ENCODE peak calls at places on chromosomes 13 and 19, in nine cellular contexts. One of them, this sample, is unnamed.

GRCh38 chr19:36215276-36216171 is 618 bp downstream of the ZNF146 start:
- DNase-seq in caudate nucleus: no peak
- DNase-seq in Peyer's patch: peak; percentile 24
- DNase-seq in AG04450: no peak
- DNase-seq in dorsolateral prefrontal cortex: no peak
- DNase-seq in lower lobe of right lung: no peak
- DNase-seq in fibroblast of lung: peak; percentile 57
- DNase-seq in colonic mucosa: no peak
- DNase-seq in heart right ventricle: no peak
- DNase-seq in this sample: no peak

GRCh38 chr19:1538978-1539377 is 15.1 kb downstream of the PLK5 start:
- DNase-seq in caudate nucleus: no peak
- DNase-seq in Peyer's patch: no peak
- DNase-seq in AG04450: no peak
- DNase-seq in dorsolateral prefrontal cortex: no peak
- DNase-seq in lower lobe of right lung: no peak
- DNase-seq in fibroblast of lung: no peak
- DNase-seq in colonic mucosa: no peak
- DNase-seq in heart right ventricle: no peak
- DNase-seq in this sample: no peak

GRCh38 chr19:57435062-57435978 is at the start of gene ZNF749:
- DNase-seq in caudate nucleus: peak; percentile 94
- DNase-seq in Peyer's patch: peak; percentile 99
- DNase-seq in AG04450: peak; percentile 90
- DNase-seq in dorsolateral prefrontal cortex: peak; percentile 98
- DNase-seq in lower lobe of right lung: peak; percentile 98
- DNase-seq in fibroblast of lung: peak; percentile 96
- DNase-seq in colonic mucosa: peak; percentile 99
- DNase-seq in heart right ventricle: peak; percentile 95
- DNase-seq in this sample: peak; percentile 99

GRCh38 chr13:74166286-74166685 is 32.1 kb upstream of the KLF12 start:
- DNase-seq in caudate nucleus: no peak
- DNase-seq in Peyer's patch: no peak
- DNase-seq in AG04450: no peak
- DNase-seq in dorsolateral prefrontal cortex: no peak
- DNase-seq in lower lobe of right lung: no peak
- DNase-seq in fibroblast of lung: peak; percentile 39
- DNase-seq in colonic mucosa: no peak
- DNase-seq in heart right ventricle: no peak
- DNase-seq in this sample: no peak

GRCh38 chr13:25847635-25848616 is 203.9 kb downstream of the SHISA2 start:
- DNase-seq in caudate nucleus: no peak
- DNase-seq in Peyer's patch: peak; percentile 43
- DNase-seq in AG04450: no peak
- DNase-seq in dorsolateral prefrontal cortex: no peak
- DNase-seq in lower lobe of right lung: peak; percentile 57
- DNase-seq in fibroblast of lung: peak; percentile 1
- DNase-seq in colonic mucosa: no peak
- DNase-seq in heart right ventricle: no peak
- DNase-seq in this sample: no peak

GRCh38 chr13:41563501-41564001 is 106.2 kb downstream of the RGCC start:
- DNase-seq in caudate nucleus: peak; percentile 40
- DNase-seq in Peyer's patch: no peak
- DNase-seq in AG04450: no peak
- DNase-seq in dorsolateral prefrontal cortex: no peak
- DNase-seq in lower lobe of right lung: no peak
- DNase-seq in fibroblast of lung: peak; percentile 91
- DNase-seq in colonic mucosa: no peak
- DNase-seq in heart right ventricle: no peak
- DNase-seq in this sample: peak; percentile 13

GRCh38 chr19:862529-863304 is 3.3 kb downstream of the CFD start:
- DNase-seq in caudate nucleus: no peak
- DNase-seq in Peyer's patch: peak; percentile 71
- DNase-seq in AG04450: no peak
- DNase-seq in dorsolateral prefrontal cortex: no peak
- DNase-seq in lower lobe of right lung: peak; percentile 86
- DNase-seq in fibroblast of lung: peak; percentile 37
- DNase-seq in colonic mucosa: peak; percentile 74
- DNase-seq in heart right ventricle: peak; percentile 70
- DNase-seq in this sample: peak; percentile 60

GRCh38 chr13:40170982-40171381 is 495.5 kb downstream of the FOXO1 start:
- DNase-seq in caudate nucleus: no peak
- DNase-seq in Peyer's patch: no peak
- DNase-seq in AG04450: no peak
- DNase-seq in dorsolateral prefrontal cortex: no peak
- DNase-seq in lower lobe of right lung: no peak
- DNase-seq in fibroblast of lung: no peak
- DNase-seq in colonic mucosa: no peak
- DNase-seq in heart right ventricle: no peak
- DNase-seq in this sample: no peak

GRCh38 chr13:103568314-103568713 is 502.1 kb upstream of the SLC10A2 start:
- DNase-seq in caudate nucleus: no peak
- DNase-seq in Peyer's patch: no peak
- DNase-seq in AG04450: no peak
- DNase-seq in dorsolateral prefrontal cortex: no peak
- DNase-seq in lower lobe of right lung: no peak
- DNase-seq in fibroblast of lung: no peak
- DNase-seq in colonic mucosa: no peak
- DNase-seq in heart right ventricle: no peak
- DNase-seq in this sample: no peak

DNA sequence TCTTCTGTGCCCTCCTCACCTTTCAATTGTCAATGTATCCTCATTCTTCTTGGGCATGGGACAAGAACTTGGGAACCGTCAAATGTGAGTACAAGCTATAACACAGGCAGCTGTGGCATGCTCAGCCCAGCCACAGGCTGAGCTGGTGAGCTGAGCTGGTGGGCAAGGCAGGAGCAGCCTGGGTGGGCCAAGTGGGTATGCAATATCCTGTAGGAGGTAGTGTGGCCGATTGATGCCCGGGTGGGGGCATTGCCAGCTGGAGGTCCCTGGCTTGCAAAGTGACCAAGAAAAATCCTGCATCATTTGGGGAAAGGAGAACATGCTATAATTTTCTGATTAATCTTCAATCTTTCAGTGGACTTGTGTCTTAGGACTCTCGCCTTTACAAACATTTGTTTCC is 507.2 kb upstream of the SLC10A2 start:
- DNase-seq in caudate nucleus: no peak
- DNase-seq in Peyer's patch: no peak
- DNase-seq in AG04450: no peak
- DNase-seq in dorsolateral prefrontal cortex: no peak
- DNase-seq in lower lobe of right lung: no peak
- DNase-seq in fibroblast of lung: no peak
- DNase-seq in colonic mucosa: no peak
- DNase-seq in heart right ventricle: no peak
- DNase-seq in this sample: no peak
- H3K27ac ChIP-seq in caudate nucleus: no peak overlapping the region
- H3K27ac ChIP-seq in Peyer's patch: no peak overlapping the region
- H3K27ac ChIP-seq in AG04450: no peak overlapping the region
- H3K27ac ChIP-seq in dorsolateral prefrontal cortex: no peak overlapping the region
- H3K27ac ChIP-seq in lower lobe of right lung: no peak overlapping the region
- H3K27ac ChIP-seq in fibroblast of lung: no peak overlapping the region
- H3K27ac ChIP-seq in colonic mucosa: no peak overlapping the region
- H3K27ac ChIP-seq in heart right ventricle: no peak overlapping the region
- H3K27ac ChIP-seq in this sample: no peak overlapping the region

DNA sequence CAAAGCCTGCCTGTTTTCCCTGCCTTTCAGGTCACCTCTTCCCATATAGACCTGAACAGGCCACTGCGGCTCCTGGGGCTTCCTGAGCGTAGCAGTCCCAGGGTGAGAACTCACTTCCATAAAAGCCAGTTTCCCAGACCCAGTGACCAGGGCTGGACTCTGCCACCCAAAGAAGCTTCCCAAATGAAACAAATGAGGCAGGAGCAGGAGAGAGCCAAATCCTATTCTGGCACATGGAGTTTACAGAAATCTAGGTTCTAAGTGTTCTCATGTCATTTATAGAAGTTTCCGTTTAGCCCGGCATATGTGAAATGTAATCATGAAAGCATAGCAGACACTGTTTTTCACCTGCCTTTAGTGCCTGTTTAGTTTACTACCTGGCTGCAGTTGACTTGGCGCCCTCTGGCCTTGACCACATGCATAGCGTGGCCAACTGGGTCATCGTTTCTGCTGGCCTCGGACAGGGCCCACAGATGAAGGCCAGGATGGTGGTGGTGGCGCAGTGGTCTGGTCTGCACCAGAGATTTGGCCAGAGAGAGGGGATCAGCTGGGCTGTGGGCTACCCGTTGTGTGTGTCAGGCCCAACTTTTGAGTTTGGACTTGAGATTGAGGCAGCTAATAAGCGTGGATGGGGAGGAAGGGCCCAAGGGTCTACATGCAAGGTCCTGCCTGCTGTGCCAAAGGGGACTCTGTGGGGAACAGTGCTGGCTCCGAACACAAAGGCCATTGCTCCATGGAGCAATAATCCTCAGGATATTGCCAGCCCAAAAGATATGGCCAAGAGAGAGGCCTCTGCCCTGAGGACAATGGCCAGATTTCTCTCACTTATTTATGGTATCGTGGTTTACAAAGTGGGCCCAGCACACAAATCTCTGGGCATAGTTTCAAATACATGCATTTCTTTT is 43.3 kb downstream of the NFIX start:
- DNase-seq in caudate nucleus: no peak
- DNase-seq in Peyer's patch: no peak
- DNase-seq in AG04450: no peak
- DNase-seq in dorsolateral prefrontal cortex: no peak
- DNase-seq in lower lobe of right lung: no peak
- DNase-seq in fibroblast of lung: no peak
- DNase-seq in colonic mucosa: no peak
- DNase-seq in heart right ventricle: no peak
- DNase-seq in this sample: no peak
- H3K27ac ChIP-seq in caudate nucleus: peak overlapping the region; percentile 78
- H3K27ac ChIP-seq in Peyer's patch: no peak overlapping the region
- H3K27ac ChIP-seq in AG04450: no peak overlapping the region
- H3K27ac ChIP-seq in dorsolateral prefrontal cortex: peak overlapping the region; percentile 99
- H3K27ac ChIP-seq in lower lobe of right lung: peak overlapping the region; percentile 78
- H3K27ac ChIP-seq in fibroblast of lung: peak overlapping the region; percentile 91
- H3K27ac ChIP-seq in colonic mucosa: no peak overlapping the region
- H3K27ac ChIP-seq in heart right ventricle: peak overlapping the region; percentile 46
- H3K27ac ChIP-seq in this sample: no peak overlapping the region

DNA sequence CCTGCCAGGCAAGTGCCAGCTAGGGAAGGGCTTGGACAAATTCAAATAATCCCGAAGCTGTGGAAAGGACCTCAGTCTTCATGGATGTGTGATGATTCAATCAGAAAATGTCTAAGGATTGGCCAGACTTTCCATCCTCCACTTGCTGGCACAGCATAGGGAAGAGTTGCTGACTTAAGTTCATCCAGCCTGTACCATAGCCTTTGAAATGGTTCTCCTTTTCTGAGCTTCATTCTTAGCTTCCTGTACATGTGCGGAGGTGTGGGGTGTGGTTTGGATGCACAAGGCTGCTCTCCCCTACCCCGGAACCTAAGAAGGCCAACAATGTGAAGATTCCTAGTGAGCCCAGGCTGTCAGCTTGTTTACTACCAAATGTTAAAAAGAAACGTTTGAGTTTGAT is 959 bp upstream of the IGFL3 start:
- DNase-seq in caudate nucleus: no peak
- DNase-seq in Peyer's patch: no peak
- DNase-seq in AG04450: no peak
- DNase-seq in dorsolateral prefrontal cortex: no peak
- DNase-seq in lower lobe of right lung: no peak
- DNase-seq in fibroblast of lung: no peak
- DNase-seq in colonic mucosa: no peak
- DNase-seq in heart right ventricle: no peak
- DNase-seq in this sample: no peak
- H3K27ac ChIP-seq in caudate nucleus: no peak overlapping the region
- H3K27ac ChIP-seq in Peyer's patch: no peak overlapping the region
- H3K27ac ChIP-seq in AG04450: no peak overlapping the region
- H3K27ac ChIP-seq in dorsolateral prefrontal cortex: no peak overlapping the region
- H3K27ac ChIP-seq in lower lobe of right lung: no peak overlapping the region
- H3K27ac ChIP-seq in fibroblast of lung: no peak overlapping the region
- H3K27ac ChIP-seq in colonic mucosa: no peak overlapping the region
- H3K27ac ChIP-seq in heart right ventricle: no peak overlapping the region
- H3K27ac ChIP-seq in this sample: no peak overlapping the region

GRCh38 chr13:48570225-48570828 is 37.4 kb upstream of the RCBTB2 start:
- DNase-seq in caudate nucleus: no peak
- DNase-seq in Peyer's patch: no peak
- DNase-seq in AG04450: no peak
- DNase-seq in dorsolateral prefrontal cortex: no peak
- DNase-seq in lower lobe of right lung: peak; percentile 62
- DNase-seq in fibroblast of lung: no peak
- DNase-seq in colonic mucosa: no peak
- DNase-seq in heart right ventricle: no peak
- DNase-seq in this sample: no peak

GRCh38 chr13:48574036-48574796 is 41.3 kb upstream of the RCBTB2 start:
- DNase-seq in caudate nucleus: no peak
- DNase-seq in Peyer's patch: no peak
- DNase-seq in AG04450: no peak
- DNase-seq in dorsolateral prefrontal cortex: no peak
- DNase-seq in lower lobe of right lung: no peak
- DNase-seq in fibroblast of lung: no peak
- DNase-seq in colonic mucosa: no peak
- DNase-seq in heart right ventricle: no peak
- DNase-seq in this sample: no peak

GRCh38 chr13:48573213-48573612 is 40.3 kb upstream of the RCBTB2 start:
- DNase-seq in caudate nucleus: no peak
- DNase-seq in Peyer's patch: no peak
- DNase-seq in AG04450: no peak
- DNase-seq in dorsolateral prefrontal cortex: no peak
- DNase-seq in lower lobe of right lung: no peak
- DNase-seq in fibroblast of lung: no peak
- DNase-seq in colonic mucosa: no peak
- DNase-seq in heart right ventricle: no peak
- DNase-seq in this sample: no peak

GRCh38 chr13:48567521-48568331 is 34.8 kb upstream of the RCBTB2 start:
- DNase-seq in caudate nucleus: no peak
- DNase-seq in Peyer's patch: no peak
- DNase-seq in AG04450: no peak
- DNase-seq in dorsolateral prefrontal cortex: no peak
- DNase-seq in lower lobe of right lung: no peak
- DNase-seq in fibroblast of lung: no peak
- DNase-seq in colonic mucosa: no peak
- DNase-seq in heart right ventricle: no peak
- DNase-seq in this sample: no peak

DNA sequence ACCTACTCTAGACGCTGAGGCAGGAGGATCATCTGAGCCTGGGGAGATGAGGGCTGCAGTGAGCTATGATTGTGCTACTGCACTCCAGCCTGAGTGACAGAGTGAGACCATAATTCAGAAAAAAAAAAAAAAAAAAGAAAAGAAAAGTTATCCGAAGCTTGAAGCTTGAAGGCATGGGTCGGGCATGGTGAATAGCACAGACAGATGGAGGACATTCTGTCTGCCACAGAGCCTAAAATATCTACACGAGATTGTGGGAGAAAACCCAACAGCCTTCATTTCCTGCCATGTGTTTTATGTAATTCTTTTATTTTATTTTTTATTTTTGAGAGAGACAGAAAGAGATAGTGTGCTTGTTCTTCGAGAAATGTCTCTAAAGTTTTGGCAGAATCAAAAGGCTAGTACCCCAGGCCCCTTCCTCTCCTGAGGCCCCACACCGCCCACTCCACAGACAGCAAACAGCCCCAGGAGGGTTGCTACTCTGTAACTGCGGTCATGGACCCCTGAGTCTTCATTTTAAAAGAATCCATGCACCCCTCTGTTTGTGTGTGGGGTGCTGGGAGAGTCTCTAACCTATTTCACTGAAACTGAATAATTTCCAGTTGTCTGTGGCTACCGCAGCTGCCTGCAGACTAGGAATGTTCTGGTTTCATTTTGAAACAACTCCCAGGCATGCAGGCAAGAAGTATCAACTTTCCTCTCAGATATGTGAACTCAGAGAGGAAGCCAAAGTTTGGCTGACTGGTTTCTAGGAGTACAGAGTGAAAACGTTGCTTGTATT is 38.4 kb upstream of the RCBTB2 start:
- DNase-seq in caudate nucleus: no peak
- DNase-seq in Peyer's patch: no peak
- DNase-seq in AG04450: peak; percentile 56
- DNase-seq in dorsolateral prefrontal cortex: no peak
- DNase-seq in lower lobe of right lung: no peak
- DNase-seq in fibroblast of lung: peak; percentile 82
- DNase-seq in colonic mucosa: no peak
- DNase-seq in heart right ventricle: no peak
- DNase-seq in this sample: no peak
- H3K27ac ChIP-seq in caudate nucleus: peak overlapping the region; percentile 68
- H3K27ac ChIP-seq in Peyer's patch: peak overlapping the region; percentile 42
- H3K27ac ChIP-seq in AG04450: peak overlapping the region; percentile 69
- H3K27ac ChIP-seq in dorsolateral prefrontal cortex: peak overlapping the region; percentile 69
- H3K27ac ChIP-seq in lower lobe of right lung: peak overlapping the region; percentile 84
- H3K27ac ChIP-seq in fibroblast of lung: peak overlapping the region; percentile 63
- H3K27ac ChIP-seq in colonic mucosa: peak overlapping the region; percentile 49
- H3K27ac ChIP-seq in heart right ventricle: peak overlapping the region; percentile 82
- H3K27ac ChIP-seq in this sample: no peak overlapping the region

This sample was measured in small intestine.